ENCODE peak calls at places on chromosomes 3 and 15, in five cellular contexts. One of them, this sample, is unnamed.

GRCh38 chr3:42195879-42196330 is 70.1 kb downstream of the CCK start:
- DNase-seq in astrocyte of the spinal cord: no peak
- DNase-seq in AG09309: no peak
- DNase-seq in mucosa of descending colon: no peak
- DNase-seq in astrocyte: no peak
- DNase-seq in this sample: no peak

GRCh38 chr3:153379516-153379915 is 217.5 kb downstream of the RAP2B start:
- DNase-seq in AG09309: no peak
- DNase-seq in astrocyte of the spinal cord: peak; percentile 17
- DNase-seq in mucosa of descending colon: no peak
- DNase-seq in astrocyte: peak; percentile 47
- DNase-seq in this sample: peak; percentile 45

GRCh38 chr3:10193692-10194327 is 29.1 kb downstream of the IRAK2 start:
- DNase-seq in mucosa of descending colon: no peak
- DNase-seq in astrocyte: no peak
- DNase-seq in AG09309: no peak
- DNase-seq in astrocyte of the spinal cord: no peak
- DNase-seq in this sample: no peak

GRCh38 chr15:28989239-28989830 is 103.6 kb downstream of the APBA2 start:
- DNase-seq in AG09309: no peak
- DNase-seq in mucosa of descending colon: no peak
- DNase-seq in astrocyte: no peak
- DNase-seq in astrocyte of the spinal cord: no peak
- DNase-seq in this sample: no peak

GRCh38 chr3:139906441-139906840 is 28.5 kb upstream of the CLSTN2 start:
- DNase-seq in astrocyte of the spinal cord: peak; percentile 67
- DNase-seq in mucosa of descending colon: no peak
- DNase-seq in astrocyte: peak; percentile 76
- DNase-seq in AG09309: no peak
- DNase-seq in this sample: peak; percentile 73

GRCh38 chr3:186247821-186248814 is 113.9 kb downstream of the DGKG start:
- DNase-seq in AG09309: no peak
- DNase-seq in astrocyte of the spinal cord: no peak
- DNase-seq in astrocyte: peak; percentile 30
- DNase-seq in mucosa of descending colon: no peak
- DNase-seq in this sample: peak; percentile 24

GRCh38 chr15:39287322-39288195 is 293.3 kb upstream of the THBS1 start:
- DNase-seq in astrocyte of the spinal cord: peak; percentile 48
- DNase-seq in astrocyte: peak; percentile 60
- DNase-seq in mucosa of descending colon: no peak
- DNase-seq in AG09309: no peak
- DNase-seq in this sample: peak; percentile 61

GRCh38 chr15:75606711-75607684 is 18.5 kb downstream of the SNUPN start:
- DNase-seq in astrocyte of the spinal cord: peak; percentile 67
- DNase-seq in astrocyte: peak; percentile 65
- DNase-seq in mucosa of descending colon: peak; percentile 24
- DNase-seq in AG09309: no peak
- DNase-seq in this sample: no peak

GRCh38 chr15:25947336-25948080 is 84.4 kb upstream of the ATP10A start:
- DNase-seq in AG09309: peak; percentile 29
- DNase-seq in mucosa of descending colon: no peak
- DNase-seq in astrocyte of the spinal cord: no peak
- DNase-seq in astrocyte: peak; percentile 14
- DNase-seq in this sample: no peak
- TF ChIP-seq CTCF in AG09309: peak; percentile 21
- TF ChIP-seq CTCF in mucosa of descending colon: no peak
- TF ChIP-seq CTCF in astrocyte of the spinal cord: no peak
- TF ChIP-seq CTCF in astrocyte: no peak
- TF ChIP-seq CTCF in this sample: no peak

GRCh38 chr3:149227591-149228268 is 6.1 kb upstream of the CP start:
- DNase-seq in AG09309: no peak
- DNase-seq in astrocyte of the spinal cord: no peak
- DNase-seq in astrocyte: peak; percentile 61
- DNase-seq in mucosa of descending colon: no peak
- DNase-seq in this sample: no peak

GRCh38 chr3:149224736-149225594 is 3.3 kb upstream of the CP start:
- DNase-seq in astrocyte: peak; percentile 85
- DNase-seq in mucosa of descending colon: no peak
- DNase-seq in AG09309: peak; percentile 58
- DNase-seq in astrocyte of the spinal cord: peak; percentile 63
- DNase-seq in this sample: peak; percentile 89

GRCh38 chr3:149221783-149222517 is at the start of gene CP:
- DNase-seq in astrocyte of the spinal cord: no peak
- DNase-seq in astrocyte: no peak
- DNase-seq in AG09309: no peak
- DNase-seq in mucosa of descending colon: no peak
- DNase-seq in this sample: no peak

GRCh38 chr3:149223461-149223820 is 1.8 kb upstream of the CP start:
- DNase-seq in astrocyte: no peak
- DNase-seq in mucosa of descending colon: no peak
- DNase-seq in AG09309: no peak
- DNase-seq in astrocyte of the spinal cord: no peak
- DNase-seq in this sample: no peak
- H3K4me3 ChIP-seq in astrocyte: no peak overlapping the region
- H3K4me3 ChIP-seq in mucosa of descending colon: no peak overlapping the region
- H3K4me3 ChIP-seq in AG09309: no peak overlapping the region
- H3K4me3 ChIP-seq in astrocyte of the spinal cord: no peak overlapping the region
- H3K4me3 ChIP-seq in this sample: no peak overlapping the region

GRCh38 chr3:189275852-189276251 is 104.1 kb downstream of the TPRG1 start:
- DNase-seq in AG09309: no peak
- DNase-seq in astrocyte: no peak
- DNase-seq in astrocyte of the spinal cord: no peak
- DNase-seq in mucosa of descending colon: no peak
- DNase-seq in this sample: no peak
- TF ChIP-seq CTCF in AG09309: no peak
- TF ChIP-seq CTCF in astrocyte: no peak
- TF ChIP-seq CTCF in astrocyte of the spinal cord: no peak
- TF ChIP-seq CTCF in mucosa of descending colon: no peak
- TF ChIP-seq CTCF in this sample: no peak

DNA sequence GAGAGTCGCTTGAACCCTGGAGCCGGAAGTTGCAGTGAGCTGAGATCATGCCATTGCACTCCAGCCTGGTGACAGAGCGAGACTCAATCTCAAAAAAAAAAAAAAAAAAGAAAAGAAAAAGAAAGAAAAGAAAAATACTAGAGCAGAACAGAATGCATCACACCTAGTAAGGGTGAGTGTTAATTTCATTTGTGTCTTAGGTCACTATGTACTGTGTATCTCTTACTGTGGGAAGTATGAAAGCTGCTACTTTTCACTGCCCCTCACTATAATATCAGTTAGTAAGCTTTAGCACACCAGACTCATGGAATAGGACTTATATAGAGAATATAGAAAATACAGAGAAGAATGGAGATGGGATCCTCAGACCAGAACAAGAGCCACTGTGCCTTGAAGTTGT is 45.9 kb upstream of the RASA2 start:
- DNase-seq in AG09309: no peak
- DNase-seq in astrocyte: no peak
- DNase-seq in astrocyte of the spinal cord: no peak
- DNase-seq in mucosa of descending colon: peak; percentile 1
- DNase-seq in this sample: no peak
- H3K4me3 ChIP-seq in AG09309: no peak overlapping the region
- H3K4me3 ChIP-seq in astrocyte: no peak overlapping the region
- H3K4me3 ChIP-seq in astrocyte of the spinal cord: no peak overlapping the region
- H3K4me3 ChIP-seq in mucosa of descending colon: no peak overlapping the region
- H3K4me3 ChIP-seq in this sample: no peak overlapping the region

GRCh38 chr15:64742921-64743320 is 32.5 kb downstream of the RBPMS2 start:
- DNase-seq in AG09309: no peak
- DNase-seq in astrocyte of the spinal cord: no peak
- DNase-seq in mucosa of descending colon: no peak
- DNase-seq in astrocyte: no peak
- DNase-seq in this sample: no peak

GRCh38 chr15:64742385-64742784 is 33.0 kb downstream of the RBPMS2 start:
- DNase-seq in AG09309: no peak
- DNase-seq in mucosa of descending colon: no peak
- DNase-seq in astrocyte: no peak
- DNase-seq in astrocyte of the spinal cord: no peak
- DNase-seq in this sample: no peak

GRCh38 chr15:64738231-64739095 is 36.9 kb downstream of the RBPMS2 start:
- DNase-seq in astrocyte: no peak
- DNase-seq in astrocyte of the spinal cord: no peak
- DNase-seq in AG09309: no peak
- DNase-seq in mucosa of descending colon: no peak
- DNase-seq in this sample: no peak

GRCh38 chr15:64739216-64739976 is 36.0 kb downstream of the RBPMS2 start:
- DNase-seq in astrocyte of the spinal cord: no peak
- DNase-seq in AG09309: no peak
- DNase-seq in mucosa of descending colon: no peak
- DNase-seq in astrocyte: no peak
- DNase-seq in this sample: no peak

DNA sequence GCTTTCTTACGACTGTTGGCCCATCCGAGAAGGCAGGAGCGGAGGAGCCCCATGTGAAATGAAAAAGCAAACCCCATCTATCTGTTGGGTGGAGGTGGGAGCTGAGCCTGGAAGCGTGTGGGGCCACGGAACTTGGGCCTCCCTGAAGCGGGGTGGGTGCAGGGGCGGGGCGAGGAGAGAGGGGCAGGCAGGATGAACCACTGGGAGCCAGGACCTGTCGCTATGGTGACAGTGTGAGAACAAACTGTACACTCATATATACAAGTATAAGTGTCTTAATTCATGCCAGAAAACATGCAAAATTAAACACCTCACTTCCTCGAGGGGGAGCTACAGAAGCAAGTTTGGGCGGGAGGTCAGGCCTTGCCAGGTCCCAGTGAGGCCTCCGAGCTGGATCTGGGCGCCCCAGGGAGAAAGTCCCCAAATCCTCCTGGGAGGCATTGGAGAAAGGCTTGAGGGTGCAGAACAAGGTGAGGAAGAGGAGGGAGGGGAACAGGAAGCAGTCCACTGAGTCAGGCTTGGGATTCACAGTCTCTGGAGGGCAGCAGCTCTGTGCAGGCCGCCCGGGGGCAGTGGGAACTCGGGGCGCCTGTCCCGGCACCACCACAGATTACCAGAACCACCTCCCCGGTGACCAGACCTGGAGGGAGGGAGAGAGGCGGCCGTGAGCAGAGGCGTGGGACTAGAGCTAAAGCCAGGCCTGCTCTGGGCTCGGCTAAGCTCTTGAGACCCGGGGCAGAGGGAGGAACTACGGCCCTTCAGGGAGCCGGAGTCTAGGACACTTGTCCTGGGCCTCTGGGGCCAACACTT is 34.8 kb downstream of the RBPMS2 start:
- DNase-seq in astrocyte of the spinal cord: peak; percentile 47
- DNase-seq in mucosa of descending colon: peak; percentile 40
- DNase-seq in AG09309: no peak
- DNase-seq in astrocyte: peak; percentile 39
- DNase-seq in this sample: peak; percentile 55
- TF ChIP-seq CTCF in astrocyte of the spinal cord: peak; percentile 20
- TF ChIP-seq CTCF in mucosa of descending colon: no peak
- TF ChIP-seq CTCF in AG09309: peak; percentile 31
- TF ChIP-seq CTCF in astrocyte: peak; percentile 5
- TF ChIP-seq CTCF in this sample: peak; percentile 30

DNA sequence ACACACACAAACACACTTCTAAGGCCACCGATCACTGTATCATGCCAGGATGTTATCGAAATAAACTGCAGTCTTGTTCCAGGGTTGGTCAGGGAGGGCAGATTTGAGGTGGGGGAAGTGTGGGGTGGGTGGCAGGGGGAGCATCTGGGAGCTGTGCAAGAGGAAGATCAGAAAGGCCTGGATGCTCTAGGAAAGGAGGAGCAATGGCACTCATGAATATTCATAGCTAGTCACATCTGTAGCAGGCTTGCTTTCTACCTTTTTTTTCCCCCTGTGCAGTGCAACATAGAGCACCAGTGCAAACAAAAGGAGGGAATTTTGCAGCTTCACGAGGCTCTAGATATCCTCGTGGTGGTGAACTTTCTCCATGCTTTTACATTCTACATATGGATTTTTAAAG is 84.9 kb downstream of the MEIS2 start:
- DNase-seq in astrocyte: no peak
- DNase-seq in mucosa of descending colon: no peak
- DNase-seq in AG09309: no peak
- DNase-seq in astrocyte of the spinal cord: no peak
- DNase-seq in this sample: no peak
- H3K4me3 ChIP-seq in astrocyte: peak overlapping the region; percentile 7
- H3K4me3 ChIP-seq in mucosa of descending colon: no peak overlapping the region
- H3K4me3 ChIP-seq in AG09309: no peak overlapping the region
- H3K4me3 ChIP-seq in astrocyte of the spinal cord: no peak overlapping the region
- H3K4me3 ChIP-seq in this sample: no peak overlapping the region

GRCh38 chr3:143952569-143953069 is 19.0 kb upstream of the DIPK2A start:
- DNase-seq in astrocyte: no peak
- DNase-seq in mucosa of descending colon: no peak
- DNase-seq in AG09309: no peak
- DNase-seq in astrocyte of the spinal cord: no peak
- DNase-seq in this sample: no peak
- TF ChIP-seq CTCF in astrocyte: peak; percentile 5
- TF ChIP-seq CTCF in mucosa of descending colon: no peak
- TF ChIP-seq CTCF in AG09309: no peak
- TF ChIP-seq CTCF in astrocyte of the spinal cord: no peak
- TF ChIP-seq CTCF in this sample: peak; percentile 28

GRCh38 chr15:25436707-25437106 is 2.1 kb downstream of the UBE3A start:
- DNase-seq in AG09309: no peak
- DNase-seq in mucosa of descending colon: no peak
- DNase-seq in astrocyte of the spinal cord: no peak
- DNase-seq in astrocyte: no peak
- DNase-seq in this sample: no peak
- H3K4me3 ChIP-seq in AG09309: no peak overlapping the region
- H3K4me3 ChIP-seq in mucosa of descending colon: no peak overlapping the region
- H3K4me3 ChIP-seq in astrocyte of the spinal cord: no peak overlapping the region
- H3K4me3 ChIP-seq in astrocyte: peak overlapping the region; percentile 16
- H3K4me3 ChIP-seq in this sample: peak overlapping the region; percentile 84

DNA sequence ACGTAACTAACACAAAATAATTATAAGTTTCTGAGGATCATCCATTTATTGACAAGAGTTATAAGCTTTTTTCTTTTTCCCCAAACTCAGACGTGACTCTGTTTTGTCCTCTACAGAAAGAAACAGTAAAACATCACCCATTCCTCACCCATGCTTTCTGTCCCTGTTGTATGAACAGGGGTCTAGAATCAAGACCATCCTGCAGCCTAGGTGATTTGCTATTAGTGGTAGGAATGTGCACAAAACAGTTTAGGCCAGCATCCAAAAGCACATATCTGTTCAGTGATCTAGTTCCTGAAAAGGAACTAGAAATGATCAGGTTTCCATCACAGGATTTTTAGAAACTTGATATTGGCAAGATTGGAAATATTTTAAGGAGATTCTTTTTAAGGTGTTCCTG is 527.6 kb downstream of the SOX2 start:
- DNase-seq in mucosa of descending colon: no peak
- DNase-seq in astrocyte: no peak
- DNase-seq in AG09309: no peak
- DNase-seq in astrocyte of the spinal cord: no peak
- DNase-seq in this sample: no peak
- TF ChIP-seq CTCF in mucosa of descending colon: no peak
- TF ChIP-seq CTCF in astrocyte: peak; percentile 9
- TF ChIP-seq CTCF in AG09309: no peak
- TF ChIP-seq CTCF in astrocyte of the spinal cord: peak; percentile 7
- TF ChIP-seq CTCF in this sample: no peak

This sample was measured in epithelial cell of esophagus.